ENCODE peak calls at places on chromosomes 13 and 19, in six cellular contexts. A is heart right ventricle, D is mucosa of descending colon, F is body of pancreas, K is heart left ventricle, L is left lung. W is an unnamed sample.

GRCh38 chr19:53333071-53333465 is 481 bp upstream of the ZNF845 start:
- DNase-seq in F (peak; percentile 52), L (peak; percentile 48), A (peak; percentile 48), K (peak; percentile 29), D (peak; percentile 68), W (no peak)

GRCh38 chr13:110216403-110217041 is 90.4 kb downstream of the COL4A1 start:
- DNase-seq in F (no peak), D (no peak), A (no peak), L (no peak), K (peak; percentile 37), W (no peak)

GRCh38 chr19:10408511-10409291 is 5.4 kb upstream of the CDC37 start:
- DNase-seq in L (peak; percentile 80), A (no peak), F (no peak), K (no peak), D (peak; percentile 83), W (no peak)

GRCh38 chr13:94599877-94600276 is 1.8 kb upstream of the GPR180 start:
- DNase-seq in K (no peak), D (no peak), A (no peak), F (no peak), L (no peak), W (no peak)

GRCh38 chr19:14048439-14049153 is 13.3 kb downstream of the PALM3 start:
- DNase-seq in A (peak; percentile 67), F (peak; percentile 34), L (no peak), D (peak; percentile 66), K (peak; percentile 31), W (peak; percentile 64)

GRCh38 chr19:49793561-49793840 is 19.6 kb downstream of the FUZ start:
- DNase-seq in D (no peak), K (no peak), L (no peak), F (no peak), A (no peak), W (no peak)

GRCh38 chr13:84896128-84896527 is 903.1 kb downstream of the SLITRK6 start:
- DNase-seq in K (no peak), A (no peak), D (no peak), L (no peak), F (peak; percentile 37), W (peak; percentile 15)

GRCh38 chr13:46783504-46783903 is 13.5 kb downstream of the ESD start:
- DNase-seq in L (no peak), K (no peak), A (no peak), D (no peak), F (no peak), W (no peak)

GRCh38 chr19:53872762-53873161 is 5.1 kb downstream of the MYADM start:
- DNase-seq in A (no peak), D (no peak), F (no peak), L (no peak), K (no peak), W (no peak)

GRCh38 chr19:13804830-13805683 is 9.8 kb downstream of the ZSWIM4 start:
- DNase-seq in K (no peak), L (no peak), A (peak; percentile 61), D (no peak), F (peak; percentile 51), W (no peak)

GRCh38 chr13:21674271-21675009 is 3.6 kb downstream of the FGF9 start:
- DNase-seq in K (peak; percentile 24), F (no peak), L (no peak), A (peak; percentile 30), D (peak; percentile 61), W (peak; percentile 16)

GRCh38 chr19:55549500-55550320 is 4.4 kb upstream of the SBK3 start:
- DNase-seq in F (peak; percentile 32), L (no peak), D (no peak), K (no peak), A (no peak), W (no peak)

GRCh38 chr19:4524808-4525562 is 6.7 kb upstream of the PLIN4 start:
- DNase-seq in F (peak; percentile 54), L (no peak), D (no peak), K (peak; percentile 43), A (peak; percentile 74), W (peak; percentile 70)

GRCh38 chr19:55486971-55487883 is 1.0 kb upstream of the SSC5D start:
- DNase-seq in A (no peak), F (no peak), L (peak; percentile 87), K (peak; percentile 80), D (no peak), W (no peak)

GRCh38 chr19:45423589-45424190 is at the start of gene ERCC1:
- DNase-seq in L (peak; percentile 98), D (peak; percentile 99), A (peak; percentile 94), F (peak; percentile 100), K (peak; percentile 94), W (peak; percentile 25)

GRCh38 chr19:19643158-19644053 is at the start of gene GMIP:
- DNase-seq in D (peak; percentile 94), A (peak; percentile 84), L (peak; percentile 86), K (peak; percentile 71), F (peak; percentile 84), W (peak; percentile 91)

GRCh38 chr13:74289861-74290260 is 155.7 kb upstream of the KLF12 start:
- DNase-seq in K (no peak), A (no peak), L (no peak), D (no peak), F (no peak), W (no peak)

GRCh38 chr19:29467824-29468401 is 57.9 kb upstream of the VSTM2B start:
- DNase-seq in A (no peak), F (no peak), L (no peak), D (no peak), K (no peak), W (no peak)

GRCh38 chr19:51386882-51387520 is 773 bp downstream of the LIM2 start:
- DNase-seq in K (no peak), F (no peak), D (no peak), A (no peak), L (no peak), W (no peak)

GRCh38 chr13:20721454-20722357 is 18.2 kb downstream of the IL17D start:
- DNase-seq in F (peak; percentile 57), K (peak; percentile 49), A (peak; percentile 60), L (no peak), D (peak; percentile 57), W (no peak)

GRCh38 chr13:48110930-48111721 is 16.2 kb upstream of the MED4 start:
- DNase-seq in D (no peak), F (peak; percentile 12), L (no peak), K (peak; percentile 78), A (peak; percentile 39), W (no peak)

GRCh38 chr19:19650331-19650730 is 6.9 kb upstream of the GMIP start:
- DNase-seq in F (no peak), L (no peak), D (no peak), A (no peak), K (no peak), W (no peak)

DNA sequence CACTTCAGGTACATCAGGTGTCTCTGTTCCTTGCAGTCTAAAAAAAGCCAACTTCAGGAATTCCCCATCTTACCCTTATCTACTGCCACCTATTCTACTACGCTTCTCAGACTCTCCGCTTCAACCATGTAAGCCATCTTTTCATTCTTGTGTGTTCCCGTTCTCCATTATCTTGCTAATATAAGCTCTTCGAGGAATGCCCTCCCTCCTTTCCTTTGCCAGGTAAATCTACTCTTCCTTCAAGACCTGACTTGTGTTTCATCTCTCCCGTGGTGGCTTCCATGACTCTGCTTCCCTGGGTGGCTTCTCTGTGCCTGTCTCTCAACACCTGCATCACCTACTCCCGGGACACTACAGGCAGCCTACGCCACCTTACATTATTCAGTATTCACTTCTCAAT is 42.3 kb upstream of the MEDAG start:
- DNase-seq in F (no peak), K (no peak), A (no peak), L (no peak), D (no peak), W (no peak)
- H3K4me1 ChIP-seq in F (peaks cover 20% of the 10 kb centered on the region), K (peaks cover 17% of the 10 kb centered on the region), A (no peaks in the 10 kb centered on the region), L (no peaks in the 10 kb centered on the region), D (peaks cover 6% of the 10 kb centered on the region), W (no peaks in the 10 kb centered on the region)

GRCh38 chr19:12260861-12261260 is 33.8 kb downstream of the ZNF44 start:
- DNase-seq in K (no peak), L (no peak), F (no peak), D (no peak), A (no peak), W (no peak)

GRCh38 chr19:12265921-12266704 is 28.6 kb downstream of the ZNF44 start:
- DNase-seq in D (no peak), K (no peak), A (no peak), L (no peak), F (no peak), W (no peak)

GRCh38 chr19:12255372-12255771 is 39.3 kb downstream of the ZNF44 start:
- DNase-seq in A (no peak), K (no peak), L (no peak), F (no peak), D (no peak), W (no peak)

GRCh38 chr19:12261554-12261953 is 33.1 kb downstream of the ZNF44 start:
- DNase-seq in A (no peak), D (no peak), L (no peak), K (no peak), F (no peak), W (no peak)

DNA sequence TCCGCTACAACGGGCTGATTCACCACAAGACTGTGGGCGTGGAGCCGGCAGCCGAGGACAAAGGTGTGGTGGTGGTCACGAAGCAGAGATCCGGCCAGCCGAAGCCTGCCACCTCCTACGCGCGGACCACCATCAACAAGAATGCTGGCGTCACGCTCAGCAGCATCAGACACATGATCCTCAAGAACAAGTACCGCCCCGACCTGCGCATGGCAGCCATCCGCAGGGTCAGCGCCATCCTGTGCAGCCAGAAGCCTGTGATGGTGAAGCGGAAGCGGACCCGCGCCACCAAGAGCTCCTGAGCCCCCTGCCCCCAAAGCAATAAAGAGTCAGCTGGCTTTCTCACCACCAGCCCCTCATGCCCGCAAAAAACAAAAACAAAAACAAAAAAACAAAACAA is 34.4 kb downstream of the ZNF44 start:
- DNase-seq in F (no peak), A (no peak), D (no peak), L (no peak), K (no peak), W (no peak)
- H3K9me3 ChIP-seq in F (no peaks in the 10 kb centered on the region), A (peaks cover 24% of the 10 kb centered on the region), D (peaks cover 40% of the 10 kb centered on the region), L (peaks cover 74% of the 10 kb centered on the region), K (peaks cover 11% of the 10 kb centered on the region), W (peaks cover 28% of the 10 kb centered on the region)

GRCh38 chr13:40600145-40600751 is 66.2 kb downstream of the FOXO1 start:
- DNase-seq in L (no peak), D (no peak), K (no peak), A (no peak), F (no peak), W (peak; percentile 31)
- H3K4me1 ChIP-seq in L (peaks cover 12% of the 10 kb centered on the region), D (peaks cover 3% of the 10 kb centered on the region), K (peaks cover 51% of the 10 kb centered on the region), A (peaks cover 7% of the 10 kb centered on the region), F (peaks cover 53% of the 10 kb centered on the region), W (peaks cover 51% of the 10 kb centered on the region)

GRCh38 chr13:104980571-104980970 is 1554.9 kb downstream of the EFNB2 start:
- DNase-seq in A (no peak), D (no peak), L (no peak), F (no peak), K (no peak), W (no peak)

GRCh38 chr13:104976964-104977363 is 1558.5 kb downstream of the EFNB2 start:
- DNase-seq in F (no peak), D (no peak), K (no peak), A (no peak), L (no peak), W (no peak)

GRCh38 chr13:104979281-104979680 is 1556.2 kb downstream of the EFNB2 start:
- DNase-seq in A (no peak), K (no peak), D (no peak), F (no peak), L (no peak), W (no peak)

DNA sequence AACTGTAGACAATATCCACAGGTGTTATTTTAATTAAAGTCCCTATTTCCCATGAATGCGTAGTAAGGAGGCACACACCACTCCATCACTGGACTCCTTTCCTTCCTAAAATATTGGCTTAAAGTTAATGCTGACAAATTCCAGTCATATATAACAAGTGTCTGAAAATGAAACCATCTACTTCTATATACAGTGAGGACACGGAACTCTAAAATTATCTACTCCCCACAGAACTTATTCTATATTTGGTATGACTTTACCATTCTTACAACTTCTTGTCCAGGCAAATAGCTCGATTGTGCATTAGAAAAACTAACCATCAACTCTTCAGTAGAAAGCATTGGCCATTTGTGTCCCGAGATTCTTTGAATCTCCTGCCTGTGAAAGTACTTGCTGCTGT is 1560.2 kb downstream of the EFNB2 start:
- DNase-seq in L (no peak), K (no peak), F (no peak), D (no peak), A (no peak), W (no peak)
- H3K9me3 ChIP-seq in L (no peaks in the 10 kb centered on the region), K (no peaks in the 10 kb centered on the region), F (no peaks in the 10 kb centered on the region), D (no peaks in the 10 kb centered on the region), A (no peaks in the 10 kb centered on the region), W (no peaks in the 10 kb centered on the region)